ENCODE peak calls at places on chromosomes 16 and 17, in five cellular contexts. X is heart right ventricle; C is CD8-positive, alpha-beta memory T cell; I is dorsolateral prefrontal cortex; H is OCI-LY7. R is an unnamed sample.

GRCh38 chr17:27559996-27560481 is 70.9 kb upstream of the LGALS9 start:
- DNase-seq in X (peak; percentile 87), C (no peak), I (no peak), H (no peak), R (no peak)

GRCh38 chr17:78986048-78986648 is 6.4 kb upstream of the LGALS3BP start:
- DNase-seq in X (peak; percentile 53), C (no peak), I (no peak), H (peak; percentile 47), R (no peak)

GRCh38 chr17:37608369-37609169 is 649 bp downstream of the SYNRG start:
- DNase-seq in X (no peak), C (peak; percentile 28), I (peak; percentile 28), H (peak; percentile 53), R (peak; percentile 46)

GRCh38 chr17:76026714-76027158 is 370 bp downstream of the EVPL start:
- DNase-seq in X (no peak), C (no peak), I (no peak), H (no peak), R (no peak)

GRCh38 chr16:12024429-12024828 is 47.9 kb downstream of the SNX29 start:
- DNase-seq in X (no peak), C (no peak), I (no peak), H (no peak), R (no peak)

GRCh38 chr16:47732806-47733150 is 271.6 kb downstream of the PHKB start:
- DNase-seq in X (no peak), C (no peak), I (no peak), H (no peak), R (no peak)

GRCh38 chr17:9845306-9845705 is 19.6 kb downstream of the GLP2R start:
- DNase-seq in X (no peak), C (no peak), I (no peak), H (no peak), R (no peak)

GRCh38 chr16:52994942-52995341 is 57.8 kb downstream of the CHD9NB start:
- DNase-seq in X (no peak), C (no peak), I (no peak), H (no peak), R (no peak)

GRCh38 chr17:27657620-27658019 is 26.6 kb downstream of the LGALS9 start:
- DNase-seq in X (no peak), C (no peak), I (no peak), H (no peak), R (no peak)

GRCh38 chr16:6483634-6484033 is 849.0 kb upstream of the RBFOX1 start:
- DNase-seq in X (no peak), C (no peak), I (peak; percentile 28), H (no peak), R (no peak)

GRCh38 chr17:59439261-59439660 is 107.8 kb downstream of the YPEL2 start:
- DNase-seq in X (no peak), C (no peak), I (no peak), H (no peak), R (no peak)

GRCh38 chr16:88924834-88925539 is 52.0 kb downstream of the CBFA2T3 start:
- DNase-seq in X (no peak), C (no peak), I (peak; percentile 60), H (peak; percentile 92), R (no peak)

GRCh38 chr17:80781851-80782277 is 209.8 kb upstream of the CHMP6 start:
- DNase-seq in X (peak; percentile 34), C (no peak), I (no peak), H (no peak), R (no peak)

GRCh38 chr17:80779961-80780380 is 211.7 kb upstream of the CHMP6 start:
- DNase-seq in X (no peak), C (no peak), I (no peak), H (no peak), R (no peak)

GRCh38 chr17:80782536-80783427 is 208.9 kb upstream of the CHMP6 start:
- DNase-seq in X (no peak), C (no peak), I (no peak), H (no peak), R (no peak)

GRCh38 chr17:80780381-80781187 is 211.1 kb upstream of the CHMP6 start:
- DNase-seq in X (no peak), C (no peak), I (no peak), H (peak; percentile 95), R (no peak)

DNA sequence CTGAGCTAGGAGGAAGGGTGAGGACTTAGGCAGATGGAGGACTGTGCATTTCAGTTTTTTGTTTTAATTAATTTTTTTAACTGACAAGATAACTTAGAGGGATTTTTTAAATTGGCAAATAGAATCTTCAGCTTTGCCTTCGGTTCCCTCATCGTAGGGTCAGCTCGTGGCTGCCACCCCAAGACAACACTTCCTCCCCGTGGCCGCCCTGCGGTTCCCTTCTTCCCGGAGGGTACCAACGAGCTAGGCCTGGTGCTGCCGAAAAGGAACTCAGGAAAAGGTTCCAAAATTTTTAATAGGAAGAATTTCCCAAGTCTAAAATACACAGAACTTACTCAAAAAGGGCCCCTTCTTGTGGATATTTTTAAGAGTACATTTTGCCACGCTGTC is 210.5 kb upstream of the CHMP6 start:
- DNase-seq in X (no peak), C (no peak), I (no peak), H (no peak), R (no peak)
- H3K27ac ChIP-seq in X (no peak overlapping the region), C (no peak overlapping the region), I (no peak overlapping the region), H (peak overlapping the region; percentile 93), R (no peak overlapping the region)

DNA sequence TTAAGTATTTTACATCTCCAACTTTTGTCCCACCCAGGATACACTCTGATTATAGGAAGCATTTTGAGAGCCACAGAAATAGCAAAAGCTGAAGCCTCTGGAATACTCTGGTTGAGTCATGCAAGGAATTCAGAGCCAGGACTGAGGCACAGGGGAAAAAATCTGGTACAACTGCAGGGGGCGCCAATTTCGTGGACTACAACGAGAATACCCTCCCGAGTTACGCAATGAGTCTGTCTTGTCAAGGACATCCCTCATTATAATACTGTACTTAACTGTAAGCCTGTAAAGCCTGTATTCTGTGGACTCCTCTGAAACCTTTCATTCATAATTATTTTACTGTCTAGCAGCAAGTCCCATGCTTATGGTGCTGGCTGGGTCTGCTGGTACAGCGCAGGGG is 7.8 kb downstream of the HOXB1 start:
- DNase-seq in X (no peak), C (no peak), I (no peak), H (no peak), R (no peak)
- H3K27ac ChIP-seq in X (no peak overlapping the region), C (no peak overlapping the region), I (no peak overlapping the region), H (no peak overlapping the region), R (no peak overlapping the region)

GRCh38 chr16:85234310-85235235 is 122.3 kb upstream of the CIBAR2 start:
- DNase-seq in X (peak; percentile 65), C (no peak), I (no peak), H (no peak), R (no peak)
- H3K27ac ChIP-seq in X (peak overlapping the region; percentile 51), C (no peak overlapping the region), I (no peak overlapping the region), H (no peak overlapping the region), R (no peak overlapping the region)

DNA sequence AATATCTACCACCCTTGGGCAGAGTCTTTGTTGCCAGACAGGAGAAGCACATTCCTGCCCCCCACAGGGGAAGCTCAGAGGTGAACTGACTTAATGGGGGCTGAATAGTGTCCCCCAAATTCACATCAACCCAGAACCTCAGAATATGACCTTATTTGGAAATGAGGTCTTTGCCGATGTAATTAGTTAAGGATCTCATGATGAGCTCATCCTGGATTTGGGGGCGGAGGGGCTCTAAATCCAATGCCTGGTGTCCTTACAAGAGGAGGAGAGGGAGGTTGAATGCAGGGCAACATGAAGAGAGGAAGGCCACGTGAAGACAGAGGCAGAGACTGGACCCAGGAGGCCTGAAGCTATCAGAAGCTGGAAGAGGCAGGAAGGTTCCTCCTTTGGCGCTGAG is 21.4 kb downstream of the C16orf74 start:
- DNase-seq in X (no peak), C (no peak), I (no peak), H (no peak), R (no peak)
- H3K27ac ChIP-seq in X (no peak overlapping the region), C (no peak overlapping the region), I (no peak overlapping the region), H (no peak overlapping the region), R (no peak overlapping the region)

DNA sequence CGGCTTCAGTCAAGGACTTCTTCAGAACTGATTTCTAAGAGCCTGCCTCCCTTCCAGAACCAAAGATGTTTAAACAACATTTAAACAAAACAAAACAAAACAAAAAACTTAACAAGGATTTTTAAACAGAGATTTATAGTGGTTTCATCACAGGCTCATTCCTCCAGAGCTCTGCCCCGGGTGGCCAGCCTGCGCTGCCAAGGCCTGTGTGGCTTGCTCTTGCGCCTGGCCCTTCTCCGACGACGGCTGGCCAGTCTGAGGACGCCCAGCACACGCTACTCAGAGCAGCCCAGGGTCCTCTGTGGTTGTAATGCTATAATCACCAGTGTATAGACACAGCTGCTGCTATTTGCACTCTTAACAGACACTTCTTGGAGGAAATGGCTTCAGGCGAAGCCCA is 307.2 kb upstream of the MYOCD start:
- DNase-seq in X (no peak), C (no peak), I (no peak), H (no peak), R (no peak)
- H3K27ac ChIP-seq in X (no peak overlapping the region), C (no peak overlapping the region), I (no peak overlapping the region), H (no peak overlapping the region), R (no peak overlapping the region)

GRCh38 chr17:49612721-49613120 is 37.0 kb downstream of the NXPH3 start:
- DNase-seq in X (no peak), C (no peak), I (no peak), H (no peak), R (no peak)

GRCh38 chr17:49616086-49616485 is 40.4 kb downstream of the NXPH3 start:
- DNase-seq in X (no peak), C (no peak), I (no peak), H (no peak), R (no peak)

GRCh38 chr17:49618112-49618611 is 42.5 kb downstream of the NXPH3 start:
- DNase-seq in X (no peak), C (no peak), I (no peak), H (no peak), R (no peak)

GRCh38 chr17:49621420-49621819 is 45.7 kb downstream of the NXPH3 start:
- DNase-seq in X (no peak), C (no peak), I (no peak), H (no peak), R (no peak)

DNA sequence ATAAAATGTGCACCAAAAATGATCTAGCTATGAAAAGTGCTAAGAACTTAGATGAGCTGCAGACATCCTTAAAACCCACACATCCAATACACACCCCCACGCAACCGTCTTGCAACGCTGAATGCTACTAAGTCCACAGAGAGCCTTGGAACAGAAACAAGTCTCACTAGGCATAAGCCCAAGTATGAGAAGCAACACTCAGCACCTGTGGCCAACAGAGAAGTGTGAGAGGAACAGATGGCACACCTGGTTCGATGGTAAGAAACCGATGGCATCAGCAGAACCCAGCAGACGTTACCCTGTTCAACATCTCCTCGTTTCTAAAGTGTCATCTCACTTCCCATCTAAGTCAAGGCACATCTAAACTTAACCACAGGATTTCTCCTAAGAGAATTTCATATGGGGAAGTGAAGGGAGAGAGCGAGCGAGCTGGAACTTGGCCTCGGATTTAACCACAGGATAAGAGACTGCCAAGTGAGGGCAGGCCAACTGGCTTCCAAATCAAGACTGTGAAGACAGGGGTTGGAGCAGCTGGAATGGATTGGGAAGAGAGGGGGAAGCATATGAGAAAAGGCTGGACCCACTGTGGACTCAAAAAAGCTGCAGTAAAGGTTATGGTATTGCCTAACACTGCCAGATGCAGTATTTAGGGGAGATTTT is 41.0 kb downstream of the NXPH3 start:
- DNase-seq in X (peak; percentile 74), C (no peak), I (peak; percentile 24), H (no peak), R (no peak)
- H3K27ac ChIP-seq in X (peak overlapping the region; percentile 70), C (no peak overlapping the region), I (no peak overlapping the region), H (no peak overlapping the region), R (no peak overlapping the region)

GRCh38 chr17:74466111-74466784 is at the start of gene CD300A:
- DNase-seq in X (peak; percentile 45), C (no peak), I (no peak), H (peak; percentile 74), R (no peak)
- H3K27ac ChIP-seq in X (peak within 1 kb of the TSS; percentile 40), C (peak within 1 kb of the TSS; percentile 45), I (no peak within 1 kb of the TSS), H (peak within 1 kb of the TSS; percentile 79), R (peak within 1 kb of the TSS; percentile 35)